ENCODE peak calls at places on chromosomes 4 and X, in ten cellular contexts. P is H7; W is GM13976; M is cardiac septum; Q is lower lobe of right lung; J is GM23248; V is sciatic nerve; I is stimulated activated CD4-positive, alpha-beta T cell treated with anti-CD3 and anti-CD28 coated beads, Interleukin-12 subunit alpha, Interleukin-12 subunit beta, amount 100 ng/mL, for 48 hours; D is brain microvascular endothelial cell; X is T-helper 1 cell. Z is an unnamed sample.

GRCh38 chr4:2785613-2786012 is 7.3 kb upstream of the SH3BP2 start:
- DNase-seq in W (peak), Q (peak), V (peak), D (no peak), J (no peak), P (no peak), X (no peak), I (no peak), M (peak), Z (no peak)

GRCh38 chrX:109596015-109596414 is 29.0 kb downstream of the KCNE5 start:
- DNase-seq in V (no peak), W (no peak), I (no peak), Q (no peak), X (no peak), D (no peak), M (no peak), J (no peak), P (no peak), Z (no peak)

GRCh38 chr4:105280338-105280809 is 133.7 kb downstream of the TET2 start:
- DNase-seq in W (no peak), P (no peak), M (no peak), Q (no peak), D (peak), X (no peak), V (no peak), J (peak), I (no peak), Z (no peak)

GRCh38 chr4:2940267-2941137 is 22.7 kb downstream of the NOP14 start:
- DNase-seq in Q (no peak), I (no peak), X (no peak), J (peak), D (no peak), V (peak), P (peak), M (peak), W (no peak), Z (no peak)

GRCh38 chr4:112141366-112142138 is 3.7 kb upstream of the FAM241A start:
- DNase-seq in I (no peak), J (no peak), V (no peak), P (no peak), W (no peak), Q (no peak), M (no peak), X (no peak), D (no peak), Z (no peak)

GRCh38 chrX:132219343-132219768 is at the start of gene RAP2C:
- DNase-seq in D (no peak), Q (peak), I (no peak), V (peak), P (peak), X (peak), W (peak), M (peak), J (peak), Z (peak)

GRCh38 chr4:166836865-166837264 is 397.4 kb downstream of the SPOCK3 start:
- DNase-seq in Q (no peak), I (no peak), P (no peak), M (no peak), D (no peak), V (no peak), J (no peak), X (no peak), W (no peak), Z (no peak)

GRCh38 chr4:8303485-8304281 is 34.1 kb downstream of the HTRA3 start:
- DNase-seq in D (peak), P (no peak), W (no peak), J (peak), M (peak), X (no peak), V (peak), I (no peak), Q (no peak), Z (no peak)

GRCh38 chr4:106367072-106367471 is 1.5 kb downstream of the GIMD1 start:
- DNase-seq in Q (no peak), V (no peak), M (no peak), W (no peak), D (no peak), P (no peak), X (no peak), J (no peak), I (no peak), Z (no peak)

GRCh38 chr4:98932539-98932938 is 3.6 kb upstream of the EIF4E start:
- DNase-seq in Q (no peak), P (no peak), J (peak), W (no peak), V (no peak), D (peak), X (no peak), M (no peak), I (no peak), Z (no peak)

GRCh38 chr4:158229768-158230167 is 19.5 kb downstream of the TMEM144 start:
- DNase-seq in M (no peak), P (no peak), I (no peak), V (no peak), D (no peak), J (no peak), Q (no peak), W (no peak), X (no peak), Z (no peak)

GRCh38 chr4:56229947-56230346 is 157.3 kb downstream of the AASDH start:
- DNase-seq in V (no peak), W (no peak), J (no peak), X (no peak), D (no peak), P (no peak), Q (no peak), I (no peak), M (no peak), Z (no peak)

GRCh38 chr4:184477201-184477999 is 3.0 kb upstream of the IRF2 start:
- DNase-seq in J (no peak), D (no peak), I (no peak), X (no peak), V (no peak), P (no peak), W (no peak), Q (no peak), M (no peak), Z (no peak)

GRCh38 chr4:41215155-41215554 is 813 bp upstream of the APBB2 start:
- DNase-seq in W (no peak), V (no peak), X (no peak), M (no peak), J (peak), I (no peak), Q (no peak), D (no peak), P (no peak), Z (no peak)

GRCh38 chr4:153676984-153677383 is 7.1 kb upstream of the TLR2 start:
- DNase-seq in X (no peak), D (peak), M (no peak), V (no peak), Q (no peak), J (peak), W (no peak), I (no peak), P (no peak), Z (no peak)